ENCODE peak calls at places on chromosomes 11 and 22, in four cellular contexts. T is SJSA1, J is GM12891, G is bronchial epithelial cell. Y is an unnamed sample.

GRCh38 chr11:59186130-59186594 is 14.2 kb downstream of the DTX4 start:
- DNase-seq in T (no peak), G (peak; percentile 18), J (peak; percentile 60), Y (peak; percentile 41)

GRCh38 chr22:29639096-29639495 is 35.7 kb downstream of the NF2 start:
- DNase-seq in G (no peak), T (no peak), J (no peak), Y (no peak)

GRCh38 chr11:2345050-2345449 is 32.1 kb upstream of the CD81 start:
- DNase-seq in J (no peak), T (no peak), G (no peak), Y (no peak)

GRCh38 chr11:134819026-134819425 is 407.0 kb upstream of the B3GAT1 start:
- DNase-seq in T (no peak), J (no peak), G (no peak), Y (no peak)

GRCh38 chr22:48244388-48245118 is 1482.1 kb downstream of the TBC1D22A start:
- DNase-seq in T (peak; percentile 34), G (no peak), J (no peak), Y (no peak)

GRCh38 chr22:19178065-19178658 is 374 bp downstream of the SLC25A1 start:
- DNase-seq in J (peak; percentile 59), T (peak; percentile 63), G (peak; percentile 8), Y (peak; percentile 64)

GRCh38 chr11:77672276-77672675 is 34.7 kb upstream of the CLNS1A start:
- DNase-seq in T (no peak), G (peak; percentile 50), J (no peak), Y (no peak)

GRCh38 chr11:46999217-46999616 is 62.7 kb downstream of the CSTPP1 start:
- DNase-seq in T (no peak), J (no peak), G (no peak), Y (no peak)